ENCODE peak calls at places on chromosome 9, in ten cellular contexts. P, A, L, Q, J, D, N, F, W and K are unnamed samples.

GRCh38 chr9:135336722-135337490 is 142.7 kb upstream of the PPP1R26 start:
- DNase-seq in P (no peak), A (no peak), L (no peak), Q (no peak), J (no peak), D (peak), N (no peak), F (no peak), W (no peak), K (no peak)

GRCh38 chr9:91060520-91061343 is 259.1 kb downstream of the SYK start:
- DNase-seq in P (no peak), A (peak), L (peak), Q (no peak), J (no peak), D (no peak), N (peak), F (peak), W (peak), K (peak)

GRCh38 chr9:91036826-91037510 is 235.3 kb downstream of the SYK start:
- DNase-seq in P (peak), A (peak), L (peak), Q (peak), J (peak), D (peak), N (peak), F (peak), W (peak), K (peak)

GRCh38 chr9:35935755-35936509 is 22.0 kb downstream of the OR2S2 start:
- DNase-seq in P (no peak), A (no peak), L (peak), Q (no peak), J (no peak), D (no peak), N (peak), F (no peak), W (no peak), K (peak)

GRCh38 chr9:91192785-91193657 is 168.7 kb downstream of the AUH start:
- DNase-seq in P (peak), A (peak), L (peak), Q (peak), J (peak), D (peak), N (peak), F (peak), W (peak), K (peak)

GRCh38 chr9:105435453-105435852 is 12.4 kb upstream of the FSD1L start:
- DNase-seq in P (no peak), A (no peak), L (no peak), Q (no peak), J (no peak), D (no peak), N (no peak), F (no peak), W (no peak), K (no peak)

GRCh38 chr9:115615821-115616665 is 498.1 kb upstream of the TNC start:
- DNase-seq in P (no peak), A (no peak), L (peak), Q (no peak), J (peak), D (no peak), N (peak), F (no peak), W (peak), K (peak)

GRCh38 chr9:126507318-126508109 is 106.2 kb upstream of the LMX1B start:
- DNase-seq in P (no peak), A (no peak), L (no peak), Q (no peak), J (no peak), D (peak), N (no peak), F (no peak), W (no peak), K (no peak)

GRCh38 chr9:88754452-88754851 is 219.5 kb downstream of the NXNL2 start:
- DNase-seq in P (no peak), A (peak), L (no peak), Q (no peak), J (no peak), D (no peak), N (no peak), F (no peak), W (no peak), K (no peak)

GRCh38 chr9:5813837-5814236 is 19.1 kb downstream of the ERMP1 start:
- DNase-seq in P (no peak), A (no peak), L (no peak), Q (no peak), J (no peak), D (no peak), N (no peak), F (no peak), W (peak), K (no peak)

GRCh38 chr9:5870020-5870339 is 20.7 kb upstream of the MLANA start:
- DNase-seq in P (no peak), A (no peak), L (no peak), Q (no peak), J (no peak), D (no peak), N (no peak), F (no peak), W (no peak), K (no peak)

GRCh38 chr9:114098021-114098659 is 952 bp downstream of the KIF12 start:
- DNase-seq in P (peak), A (no peak), L (no peak), Q (peak), J (peak), D (peak), N (no peak), F (no peak), W (peak), K (no peak)

GRCh38 chr9:8660383-8660782 is 860.8 kb upstream of the DMAC1 start:
- DNase-seq in P (peak), A (no peak), L (peak), Q (no peak), J (no peak), D (no peak), N (peak), F (peak), W (no peak), K (peak)

GRCh38 chr9:134863306-134863902 is 17.2 kb upstream of the FCN2 start:
- DNase-seq in P (peak), A (no peak), L (no peak), Q (no peak), J (no peak), D (peak), N (no peak), F (no peak), W (no peak), K (no peak)

GRCh38 chr9:94867842-94868312 is 141.4 kb downstream of the AOPEP start:
- DNase-seq in P (no peak), A (no peak), L (peak), Q (no peak), J (no peak), D (no peak), N (peak), F (peak), W (peak), K (peak)

GRCh38 chr9:97889941-97890557 is 32.3 kb downstream of the TRMO start:
- DNase-seq in P (no peak), A (no peak), L (no peak), Q (no peak), J (peak), D (peak), N (no peak), F (peak), W (no peak), K (no peak)

GRCh38 chr9:9747787-9748186 is 865.0 kb downstream of the PTPRD start:
- DNase-seq in P (no peak), A (no peak), L (peak), Q (no peak), J (no peak), D (no peak), N (peak), F (no peak), W (no peak), K (peak)

GRCh38 chr9:5455181-5455580 is 4.8 kb downstream of the CD274 start:
- DNase-seq in P (no peak), A (no peak), L (peak), Q (no peak), J (no peak), D (no peak), N (peak), F (no peak), W (peak), K (peak)

GRCh38 chr9:87333802-87334201 is 163.9 kb upstream of the DAPK1 start:
- DNase-seq in P (no peak), A (no peak), L (no peak), Q (no peak), J (no peak), D (no peak), N (no peak), F (no peak), W (no peak), K (no peak)

GRCh38 chr9:134069536-134070399 is 1.9 kb upstream of the BRD3 start:
- DNase-seq in P (no peak), A (no peak), L (no peak), Q (no peak), J (no peak), D (peak), N (no peak), F (no peak), W (no peak), K (no peak)

GRCh38 chr9:22203371-22204138 is 194.4 kb upstream of the CDKN2B start:
- DNase-seq in P (no peak), A (no peak), L (peak), Q (no peak), J (no peak), D (no peak), N (peak), F (no peak), W (no peak), K (no peak)

GRCh38 chr9:75088646-75089368 is 493 bp downstream of the OSTF1 start:
- DNase-seq in P (peak), A (peak), L (peak), Q (peak), J (peak), D (peak), N (peak), F (peak), W (peak), K (peak)

GRCh38 chr9:84493284-84493947 is 152.9 kb upstream of the SLC28A3 start:
- DNase-seq in P (no peak), A (no peak), L (no peak), Q (no peak), J (no peak), D (no peak), N (no peak), F (no peak), W (no peak), K (no peak)

GRCh38 chr9:4666042-4666699 is at the start of gene SPATA6L:
- DNase-seq in P (peak), A (no peak), L (peak), Q (peak), J (peak), D (peak), N (peak), F (peak), W (peak), K (no peak)

GRCh38 chr9:136957461-136957860 is 5.4 kb downstream of the LCN12 start:
- DNase-seq in P (no peak), A (no peak), L (no peak), Q (no peak), J (no peak), D (no peak), N (no peak), F (no peak), W (no peak), K (no peak)
- H3K4me3 ChIP-seq in P (no peak), A (no peak), L (no peak), Q (no peak), J (no peak), D (no peak), N (no peak), F (no peak), W (no peak), K (no peak)

DNA sequence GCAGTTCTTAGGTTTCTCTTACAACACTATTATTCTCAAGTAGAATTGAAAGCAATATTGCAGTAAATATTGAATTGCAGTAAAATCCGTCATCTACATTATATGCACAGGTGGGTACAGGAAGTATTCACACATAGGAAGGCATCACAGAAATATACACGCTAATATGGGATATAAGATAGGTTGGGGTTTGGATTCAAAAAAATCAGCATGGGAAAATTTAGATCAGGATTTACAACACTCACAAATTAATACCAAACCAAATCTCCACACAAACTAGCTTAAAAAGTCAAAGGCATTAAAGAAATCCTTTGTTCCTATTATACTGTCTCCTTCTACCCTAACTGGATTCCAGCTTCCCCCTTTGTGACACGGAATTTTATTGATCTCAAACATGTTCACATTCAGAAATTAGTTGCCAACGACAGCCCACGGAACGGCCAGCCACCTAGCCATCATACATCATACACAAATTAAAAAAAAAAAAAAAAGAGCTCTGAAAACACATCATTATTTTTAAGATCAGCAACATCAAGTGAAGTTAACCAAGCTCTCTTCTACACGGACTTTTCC is 2.2 kb downstream of the NR6A1 start:
- DNase-seq in P (no peak), A (no peak), L (no peak), Q (no peak), J (no peak), D (no peak), N (no peak), F (no peak), W (no peak), K (no peak)
- H3K4me3 ChIP-seq in P (no peak), A (peak), L (no peak), Q (no peak), J (peak), D (no peak), N (no peak), F (peak), W (peak), K (no peak)

GRCh38 chr9:2700398-2700797 is 16.9 kb upstream of the KCNV2 start:
- DNase-seq in P (no peak), A (no peak), L (no peak), Q (no peak), J (no peak), D (no peak), N (no peak), F (no peak), W (no peak), K (no peak)
- H3K4me3 ChIP-seq in P (no peak), A (no peak), L (no peak), Q (no peak), J (no peak), D (no peak), N (no peak), F (no peak), W (no peak), K (no peak)

DNA sequence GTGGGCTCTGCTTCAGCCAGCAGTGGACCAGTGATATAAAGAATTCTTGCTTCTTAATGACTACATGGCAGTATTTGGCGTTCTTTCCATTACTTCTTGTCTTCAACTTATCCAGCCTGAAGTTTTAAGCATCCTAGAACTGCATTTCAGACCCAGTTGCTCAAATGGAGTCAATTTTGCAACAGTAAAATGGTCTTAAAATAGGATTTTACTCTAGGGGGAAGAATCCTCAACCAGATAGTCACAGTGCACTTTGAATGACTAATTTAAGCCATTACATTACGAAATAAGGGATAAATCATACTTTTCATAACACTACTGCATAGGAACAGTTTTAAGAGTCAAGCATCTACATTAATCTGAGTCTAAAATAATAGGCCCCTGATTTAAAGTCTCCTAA is 1.5 kb upstream of the SMARCA2 start:
- DNase-seq in P (no peak), A (no peak), L (peak), Q (no peak), J (no peak), D (no peak), N (no peak), F (peak), W (peak), K (no peak)
- H3K4me3 ChIP-seq in P (no peak), A (peak), L (peak), Q (no peak), J (peak), D (peak), N (no peak), F (peak), W (peak), K (peak)

GRCh38 chr9:81625969-81626368 is 63.4 kb downstream of the TLE1 start:
- DNase-seq in P (no peak), A (no peak), L (no peak), Q (no peak), J (no peak), D (no peak), N (no peak), F (no peak), W (no peak), K (no peak)
- H3K4me3 ChIP-seq in P (no peak), A (no peak), L (no peak), Q (no peak), J (no peak), D (no peak), N (no peak), F (no peak), W (no peak), K (no peak)

GRCh38 chr9:109115931-109116541 is 3.7 kb downstream of the TMEM245 start:
- DNase-seq in P (peak), A (no peak), L (peak), Q (no peak), J (no peak), D (no peak), N (peak), F (no peak), W (no peak), K (no peak)
- H3K4me3 ChIP-seq in P (no peak), A (no peak), L (no peak), Q (no peak), J (no peak), D (no peak), N (no peak), F (no peak), W (no peak), K (no peak)

DNA sequence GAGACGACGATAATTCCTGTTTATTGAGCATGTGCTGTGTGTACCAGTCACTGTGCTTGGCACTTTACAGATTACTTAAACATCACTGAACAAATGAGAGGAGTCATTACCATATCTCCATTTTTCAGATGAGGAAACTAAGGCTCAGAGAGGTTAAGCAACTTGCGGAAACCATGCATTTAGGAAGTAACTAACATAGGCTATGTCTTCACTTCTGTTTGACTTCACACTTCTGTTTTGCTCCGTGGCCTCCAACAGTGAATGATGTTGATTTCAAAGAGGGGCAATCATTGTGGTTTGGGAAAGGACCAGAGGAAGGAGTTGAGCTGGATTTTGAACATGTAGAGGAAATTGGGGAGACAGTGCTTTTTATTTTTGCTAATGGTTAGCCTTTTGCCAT is 16.7 kb downstream of the GCNT1 start:
- DNase-seq in P (no peak), A (no peak), L (no peak), Q (no peak), J (no peak), D (no peak), N (no peak), F (no peak), W (no peak), K (no peak)
- H3K4me3 ChIP-seq in P (no peak), A (no peak), L (no peak), Q (no peak), J (no peak), D (no peak), N (no peak), F (no peak), W (no peak), K (no peak)

GRCh38 chr9:137253717-137254623 is 1.2 kb upstream of the NELFB start:
- DNase-seq in P (no peak), A (no peak), L (no peak), Q (no peak), J (peak), D (no peak), N (no peak), F (no peak), W (no peak), K (no peak)

GRCh38 chr9:137254624-137255447 is at the start of gene NELFB:
- DNase-seq in P (peak), A (peak), L (peak), Q (peak), J (peak), D (peak), N (peak), F (peak), W (peak), K (peak)

GRCh38 chr9:137255448-137256114 is 454 bp downstream of the NELFB start:
- DNase-seq in P (no peak), A (no peak), L (peak), Q (peak), J (no peak), D (peak), N (peak), F (peak), W (peak), K (no peak)

GRCh38 chr9:137256362-137256761 is 1.2 kb downstream of the NELFB start:
- DNase-seq in P (no peak), A (no peak), L (no peak), Q (no peak), J (no peak), D (no peak), N (no peak), F (no peak), W (no peak), K (no peak)

DNA sequence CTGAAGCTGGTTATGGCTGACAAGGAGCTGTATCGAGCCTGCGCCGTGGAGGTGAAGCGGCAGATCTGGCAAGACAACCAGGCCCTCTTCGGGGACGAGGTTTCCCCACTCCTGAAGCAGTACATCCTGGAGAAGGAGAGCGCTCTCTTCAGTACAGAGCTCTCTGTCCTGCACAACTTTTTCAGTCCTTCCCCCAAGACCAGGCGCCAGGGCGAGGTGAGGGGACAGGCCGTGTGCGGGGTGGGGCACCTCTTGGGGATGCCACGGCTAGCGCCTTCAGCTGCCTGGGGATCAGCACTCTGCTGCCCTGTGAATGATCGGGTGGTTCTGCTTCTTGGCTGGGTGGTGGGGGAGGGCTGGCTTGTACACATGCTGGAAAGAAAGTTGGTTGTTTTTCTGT is 1.7 kb downstream of the NELFB start:
- DNase-seq in P (no peak), A (no peak), L (no peak), Q (no peak), J (no peak), D (no peak), N (no peak), F (no peak), W (no peak), K (no peak)
- H3K4me3 ChIP-seq in P (no peak), A (peak), L (peak), Q (no peak), J (peak), D (no peak), N (no peak), F (peak), W (no peak), K (peak)

GRCh38 chr9:78439192-78439865 is 142.4 kb downstream of the PSAT1 start:
- DNase-seq in P (peak), A (no peak), L (peak), Q (peak), J (peak), D (peak), N (peak), F (peak), W (peak), K (peak)

GRCh38 chr9:78436873-78437272 is 139.9 kb downstream of the PSAT1 start:
- DNase-seq in P (no peak), A (no peak), L (no peak), Q (no peak), J (no peak), D (no peak), N (no peak), F (no peak), W (no peak), K (no peak)

GRCh38 chr9:78439866-78440830 is 143.2 kb downstream of the PSAT1 start:
- DNase-seq in P (no peak), A (no peak), L (no peak), Q (no peak), J (no peak), D (no peak), N (no peak), F (no peak), W (no peak), K (no peak)

GRCh38 chr9:78437721-78438610 is 141.0 kb downstream of the PSAT1 start:
- DNase-seq in P (no peak), A (no peak), L (no peak), Q (no peak), J (no peak), D (no peak), N (no peak), F (no peak), W (no peak), K (no peak)

DNA sequence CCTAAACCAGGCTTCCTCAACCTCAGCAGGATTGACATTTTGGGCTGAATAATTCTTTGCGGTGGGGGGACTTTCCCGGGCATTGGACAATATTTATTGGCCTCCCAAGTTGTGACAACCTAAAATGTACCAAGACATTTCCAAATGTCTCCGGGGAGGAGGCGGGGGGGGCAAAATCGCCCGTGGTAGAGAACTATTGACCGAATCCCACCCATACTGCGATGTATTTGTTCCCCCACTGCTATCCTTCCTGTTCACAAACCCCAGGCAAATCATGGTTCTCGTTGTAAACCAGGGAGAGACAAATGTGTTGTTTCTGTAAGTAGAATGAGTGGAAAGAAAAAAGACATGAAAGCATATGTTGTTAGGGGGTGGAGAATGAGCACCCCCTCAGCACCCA is 141.8 kb downstream of the PSAT1 start:
- DNase-seq in P (no peak), A (no peak), L (no peak), Q (no peak), J (no peak), D (no peak), N (no peak), F (no peak), W (no peak), K (no peak)
- H3K4me3 ChIP-seq in P (no peak), A (no peak), L (no peak), Q (no peak), J (no peak), D (no peak), N (no peak), F (no peak), W (no peak), K (no peak)